ENCODE peak calls at places on chromosome 12, in four cellular contexts. S, M, U and F are unnamed samples.

GRCh38 chr12:53300187-53300586 is 692 bp downstream of the MYG1 start:
- DNase-seq in S (no peak), U (no peak), M (no peak), F (no peak)

GRCh38 chr12:26338574-26339572 is 143.5 kb downstream of the SSPN start:
- DNase-seq in S (no peak), U (no peak), M (no peak), F (peak)

GRCh38 chr12:64088431-64089349 is 133.4 kb downstream of the KICS2 start:
- DNase-seq in S (peak), U (no peak), M (peak), F (no peak)

GRCh38 chr12:43208221-43208620 is 343.8 kb downstream of the ADAMTS20 start:
- DNase-seq in U (no peak), M (no peak), S (no peak), F (no peak)

GRCh38 chr12:22275847-22276246 is 58.7 kb downstream of the ST8SIA1 start:
- DNase-seq in U (no peak), S (peak), M (no peak), F (no peak)

GRCh38 chr12:47795814-47796411 is 22.9 kb downstream of the SLC48A1 start:
- DNase-seq in M (no peak), U (no peak), S (no peak), F (no peak)

GRCh38 chr12:78651755-78652154 is 212.8 kb upstream of the SYT1 start:
- DNase-seq in S (no peak), M (no peak), U (no peak), F (no peak)

GRCh38 chr12:6494351-6494743 is 445 bp downstream of the NCAPD2 start:
- DNase-seq in U (no peak), S (no peak), M (no peak), F (no peak)

GRCh38 chr12:89212339-89212771 is 139.9 kb downstream of the DUSP6 start:
- DNase-seq in U (no peak), S (no peak), M (no peak), F (no peak)

GRCh38 chr12:69570000-69570516 is 15.2 kb upstream of the CCT2 start:
- DNase-seq in M (no peak), U (no peak), S (peak), F (no peak)

GRCh38 chr12:30180602-30181001 is 396.9 kb upstream of the TMTC1 start:
- DNase-seq in S (no peak), U (no peak), M (no peak), F (no peak)

GRCh38 chr12:53252349-53252916 is 15.7 kb upstream of the ESPL1 start:
- DNase-seq in U (no peak), M (no peak), S (peak), F (no peak)

GRCh38 chr12:52254180-52254964 is 20.1 kb upstream of the KRT86 start:
- DNase-seq in M (no peak), S (no peak), U (no peak), F (no peak)

GRCh38 chr12:131063427-131063826 is 109.7 kb downstream of the ADGRD1 start:
- DNase-seq in U (no peak), S (no peak), M (no peak), F (no peak)

GRCh38 chr12:12265571-12266388 is 1.1 kb downstream of the LRP6 start:
- DNase-seq in M (no peak), U (no peak), S (no peak), F (peak)

GRCh38 chr12:18723752-18724151 is 14.1 kb downstream of the PLCZ1 start:
- DNase-seq in S (peak), M (no peak), U (no peak), F (no peak)

GRCh38 chr12:29569392-29569791 is 71.9 kb upstream of the OVCH1 start:
- DNase-seq in S (no peak), M (no peak), U (no peak), F (no peak)

GRCh38 chr12:99609455-99610181 is 37.9 kb upstream of the GARIN6 start:
- DNase-seq in M (no peak), S (no peak), U (no peak), F (no peak)

GRCh38 chr12:32332446-32332845 is 66.9 kb upstream of the FGD4 start:
- DNase-seq in U (no peak), M (no peak), S (no peak), F (no peak)

GRCh38 chr12:2876431-2877046 is 435 bp downstream of the FOXM1 start:
- DNase-seq in S (no peak), U (no peak), M (peak), F (peak)

GRCh38 chr12:97300921-97301320 is 161.7 kb upstream of the RMST start:
- DNase-seq in U (no peak), S (no peak), M (no peak), F (no peak)

GRCh38 chr12:57759360-57759980 is 4.6 kb downstream of the MARCHF9 start:
- DNase-seq in S (no peak), U (no peak), M (no peak), F (no peak)

GRCh38 chr12:89707992-89708792 is 446 bp downstream of the ATP2B1 start:
- DNase-seq in S (no peak), U (peak), M (peak), F (peak)

GRCh38 chr12:116529048-116529447 is 30.1 kb upstream of the MAP1LC3B2 start:
- DNase-seq in M (no peak), U (no peak), S (peak), F (no peak)

GRCh38 chr12:24742378-24742777 is 206.5 kb downstream of the BCAT1 start:
- DNase-seq in M (no peak), S (no peak), U (no peak), F (no peak)

GRCh38 chr12:66044731-66045130 is 85.8 kb downstream of the LLPH start:
- DNase-seq in U (no peak), S (no peak), M (no peak), F (no peak)

GRCh38 chr12:120497524-120498150 is 1.7 kb downstream of the DYNLL1 start:
- DNase-seq in U (no peak), S (no peak), M (no peak), F (no peak)

GRCh38 chr12:52598966-52599365 is 2.3 kb downstream of the KRT72 start:
- DNase-seq in M (no peak), U (no peak), S (no peak), F (no peak)

GRCh38 chr12:28563286-28563685 is 373.0 kb downstream of the CCDC91 start:
- DNase-seq in U (no peak), M (no peak), S (no peak), F (no peak)

GRCh38 chr12:52585951-52586350 is 12.3 kb upstream of the KRT74 start:
- DNase-seq in U (peak), S (no peak), M (no peak), F (no peak)

GRCh38 chr12:639566-639965 is 23.7 kb downstream of the NINJ2 start:
- DNase-seq in M (no peak), U (no peak), S (no peak), F (no peak)

GRCh38 chr12:92775416-92775815 is 72.6 kb downstream of the PLEKHG7 start:
- DNase-seq in M (no peak), U (no peak), S (no peak), F (no peak)

GRCh38 chr12:14263742-14264141 is 101.7 kb upstream of the ATF7IP start:
- DNase-seq in U (no peak), S (no peak), M (no peak), F (no peak)

GRCh38 chr12:85283560-85283959 is 3.5 kb downstream of the ALX1 start:
- DNase-seq in S (no peak), M (no peak), U (no peak), F (no peak)

GRCh38 chr12:45130881-45131281 is 80.0 kb upstream of the DBX2 start:
- DNase-seq in S (peak), U (peak), M (peak), F (peak)